ENCODE peak calls at places on chromosomes 6 and 20, in ten cellular contexts. P is CD8-positive, alpha-beta memory T cell; S is AG04450; R is tibial artery; C is Peyer's patch; V is gastrocnemius medialis; K is CD8-positive, alpha-beta T cell; G is cardiac muscle cell; M is right atrium auricular region; X is K562. F is an unnamed sample.

GRCh38 chr6:15305909-15306308 is 60.0 kb downstream of the JARID2 start:
- DNase-seq in P (no peak), K (no peak), S (no peak), M (no peak), G (no peak), X (no peak), V (no peak), R (no peak), C (no peak), F (no peak)

GRCh38 chr20:23201658-23202057 is 115.5 kb upstream of the CD93 start:
- DNase-seq in X (no peak), S (no peak), K (no peak), C (no peak), G (no peak), P (no peak), M (no peak), R (no peak), V (no peak), F (no peak)

GRCh38 chr20:13262701-13263335 is 41.7 kb downstream of the ISM1 start:
- DNase-seq in M (no peak), R (no peak), V (no peak), P (no peak), S (no peak), K (no peak), X (no peak), G (no peak), C (no peak), F (no peak)

GRCh38 chr20:48599748-48600469 is 227.9 kb downstream of the PREX1 start:
- DNase-seq in K (no peak), V (no peak), P (no peak), M (no peak), R (no peak), G (no peak), C (peak; percentile 23), X (no peak), S (no peak), F (no peak)

GRCh38 chr6:3797231-3798200 is 46.0 kb upstream of the PXDC1 start:
- DNase-seq in P (no peak), X (no peak), K (no peak), V (no peak), S (peak; percentile 45), R (no peak), G (peak; percentile 80), M (no peak), C (peak; percentile 31), F (no peak)

GRCh38 chr20:1171461-1172093 is 13.2 kb downstream of the TMEM74B start:
- DNase-seq in P (no peak), R (no peak), S (no peak), V (no peak), C (no peak), X (peak; percentile 77), M (no peak), K (no peak), G (peak; percentile 54), F (peak; percentile 16)

GRCh38 chr6:109252261-109253041 is 129.8 kb downstream of the CD164 start:
- DNase-seq in P (no peak), X (no peak), G (no peak), S (no peak), R (no peak), K (no peak), M (no peak), V (no peak), C (no peak), F (no peak)

GRCh38 chr20:48821261-48821910 is 6.4 kb downstream of the PREX1 start:
- DNase-seq in S (no peak), R (no peak), P (no peak), M (no peak), K (no peak), V (no peak), X (no peak), C (no peak), G (no peak), F (no peak)

GRCh38 chr6:33885121-33886057 is 81.6 kb upstream of the MLN start:
- DNase-seq in R (no peak), P (no peak), V (no peak), G (peak; percentile 30), S (no peak), K (no peak), X (no peak), C (peak; percentile 63), M (no peak), F (no peak)

GRCh38 chr6:41698350-41698781 is 37.0 kb downstream of the TFEB start:
- DNase-seq in M (no peak), R (no peak), S (peak; percentile 89), X (no peak), C (no peak), P (no peak), V (no peak), G (peak; percentile 92), K (no peak), F (no peak)

GRCh38 chr20:53875452-53875851 is 194.9 kb downstream of the BCAS1 start:
- DNase-seq in P (no peak), M (no peak), R (no peak), K (no peak), G (no peak), S (no peak), V (no peak), C (no peak), X (peak; percentile 39), F (no peak)

GRCh38 chr6:159510141-159510540 is 182.9 kb downstream of the SOD2 start:
- DNase-seq in X (no peak), C (no peak), R (no peak), P (no peak), K (no peak), M (no peak), S (no peak), G (no peak), V (no peak), F (no peak)

GRCh38 chr20:57553376-57554018 is 7.4 kb upstream of the PCK1 start:
- DNase-seq in C (no peak), K (no peak), S (no peak), R (no peak), G (no peak), X (no peak), M (no peak), V (no peak), P (no peak), F (no peak)

GRCh38 chr6:139490482-139490881 is 116.0 kb upstream of the CITED2 start:
- DNase-seq in R (no peak), K (no peak), S (no peak), G (no peak), P (peak; percentile 38), X (peak; percentile 61), M (no peak), C (no peak), V (no peak), F (no peak)

GRCh38 chr20:47546184-47547033 is 44.7 kb downstream of the NCOA3 start:
- DNase-seq in G (peak; percentile 53), K (no peak), V (no peak), S (peak; percentile 83), C (no peak), P (no peak), M (no peak), X (no peak), R (no peak), F (no peak)

GRCh38 chr6:129853996-129854711 is 7.0 kb downstream of the TMEM244 start:
- DNase-seq in R (no peak), G (no peak), X (peak; percentile 75), C (no peak), M (no peak), V (no peak), K (no peak), S (no peak), P (no peak), F (peak; percentile 28)

GRCh38 chr6:131949909-131950766 is 1.0 kb downstream of the CCN2 start:
- DNase-seq in K (no peak), R (peak; percentile 78), C (peak; percentile 81), V (peak; percentile 46), P (no peak), S (peak; percentile 87), M (peak; percentile 77), X (no peak), G (peak; percentile 96), F (peak; percentile 83)

DNA sequence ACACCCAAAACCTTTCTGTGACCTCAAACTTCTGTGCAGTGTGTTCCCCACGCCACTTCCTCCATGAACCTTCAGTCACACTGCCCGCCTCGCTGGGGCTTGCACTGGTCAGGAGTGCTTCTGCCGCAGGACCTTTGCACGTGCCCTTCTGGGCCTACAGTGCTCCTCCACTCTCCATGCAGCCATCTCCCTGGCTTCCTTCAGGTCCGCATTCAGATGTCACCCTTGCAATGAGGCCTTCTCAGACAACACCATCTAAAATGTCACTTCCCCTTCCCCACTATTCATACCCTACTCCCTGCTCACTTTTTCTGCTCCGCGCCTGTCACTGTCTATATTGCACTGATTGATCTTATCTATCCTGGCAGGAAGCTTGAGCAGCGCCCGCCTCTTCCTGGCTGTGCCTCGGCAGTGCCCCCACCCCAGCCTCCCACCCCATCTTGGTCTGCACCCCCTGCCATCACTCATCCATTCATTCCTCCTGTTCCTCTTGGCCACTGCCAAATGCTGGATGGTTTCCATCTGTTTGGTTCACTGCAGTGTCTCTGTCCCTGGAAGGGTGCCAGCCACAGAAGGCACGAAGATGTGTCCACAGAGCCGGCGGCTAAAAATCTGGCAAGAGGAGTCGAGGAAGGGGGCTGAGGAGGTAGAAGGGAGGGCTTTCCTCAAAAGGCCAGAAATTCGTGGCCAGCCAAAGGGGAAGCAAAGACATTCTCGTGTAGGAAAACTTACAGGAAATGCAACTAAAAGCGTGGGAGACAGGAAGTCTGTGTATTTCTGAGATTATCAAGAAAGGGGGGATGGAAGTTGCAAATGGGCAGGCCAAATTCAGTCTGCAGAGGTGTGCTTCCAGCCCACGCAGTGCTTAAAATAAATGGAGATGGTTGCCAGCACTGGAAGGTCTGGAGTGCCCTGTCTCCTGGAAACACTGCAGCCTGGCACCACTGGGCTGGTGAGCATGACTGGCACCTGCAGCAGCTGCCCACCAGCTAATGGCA is 27.5 kb downstream of the SYNJ2 start:
- DNase-seq in S (no peak), V (peak; percentile 44), X (peak; percentile 54), C (peak; percentile 60), K (peak; percentile 17), R (peak; percentile 56), G (peak; percentile 89), P (no peak), M (no peak), F (peak; percentile 94)
- H3K27ac ChIP-seq in S (peak overlapping the region; percentile 70), V (no peak overlapping the region), X (peak overlapping the region; percentile 26), C (peak overlapping the region; percentile 32), K (no peak overlapping the region), R (peak overlapping the region; percentile 25), G (no peak overlapping the region), P (no peak overlapping the region), M (peak overlapping the region; percentile 58), F (peak overlapping the region; percentile 75)

GRCh38 chr6:148653138-148653776 is 93.6 kb upstream of the UST start:
- DNase-seq in R (no peak), P (no peak), M (no peak), S (no peak), X (no peak), C (no peak), V (no peak), K (no peak), G (no peak), F (peak; percentile 12)
- H3K9me3 ChIP-seq in R (no peaks in the 10 kb centered on the region), P (no peaks in the 10 kb centered on the region), M (no peaks in the 10 kb centered on the region), S (no peaks in the 10 kb centered on the region), X (no peaks in the 10 kb centered on the region), C (no peaks in the 10 kb centered on the region), V (no peaks in the 10 kb centered on the region), K (no peaks in the 10 kb centered on the region), G (peaks cover 3% of the 10 kb centered on the region), F (peaks cover 27% of the 10 kb centered on the region)

GRCh38 chr20:49938173-49939163 is 2.3 kb downstream of the RNF114 start:
- DNase-seq in K (no peak), V (peak; percentile 28), X (no peak), G (peak; percentile 87), C (peak; percentile 49), M (peak; percentile 77), R (peak; percentile 43), P (no peak), S (peak; percentile 65), F (peak; percentile 48)
- H3K27ac ChIP-seq in K (no peak overlapping the region), V (peak overlapping the region; percentile 100), X (no peak overlapping the region), G (no peak overlapping the region), C (no peak overlapping the region), M (no peak overlapping the region), R (no peak overlapping the region), P (no peak overlapping the region), S (peak overlapping the region; percentile 47), F (peak overlapping the region; percentile 88)

GRCh38 chr20:22093122-22093521 is 387.7 kb downstream of the PAX1 start:
- DNase-seq in P (no peak), X (no peak), R (no peak), K (no peak), C (no peak), M (no peak), V (no peak), S (no peak), G (no peak), F (no peak)
- H3K9me3 ChIP-seq in P (no peaks in the 10 kb centered on the region), X (no peaks in the 10 kb centered on the region), R (peaks cover 21% of the 10 kb centered on the region), K (no peaks in the 10 kb centered on the region), C (no peaks in the 10 kb centered on the region), M (no peaks in the 10 kb centered on the region), V (no peaks in the 10 kb centered on the region), S (peaks cover 16% of the 10 kb centered on the region), G (no peaks in the 10 kb centered on the region), F (peaks cover 4% of the 10 kb centered on the region)

F was measured in A673.